ENCODE peak calls at places on chromosomes 7 and 10, in ten cellular contexts. C is endothelial cell; A is NCI-H2227 treated with DMSO at 0.1 percent for 48 hours; X is upper lobe of left lung; H is brain microvascular endothelial cell; Q is globus pallidus; I is nucleus accumbens; Y is WTC11; N is HFF-Myc; W is activated T-helper 1 cell treated with anti-CD3 and anti-CD28 coated beads, Interleukin-12 subunit alpha, Interleukin-12 subunit beta, Interleukin-2, Interleukin-4 antibody, amounts not matched to agents 30 ng/mL and 10 ng/mL and 1 ng/mL, durations not matched to agents 14 hours and 24 hours and 36 hours. D is an unnamed sample.

GRCh38 chr10:74927701-74928100 is 101.3 kb downstream of the KAT6B start:
- DNase-seq in Y (no peak), N (no peak), A (no peak), Q (no peak), I (no peak), W (no peak), H (no peak), C (no peak), X (no peak), D (no peak)

GRCh38 chr7:16026253-16027020 is 340.0 kb upstream of the MEOX2 start:
- DNase-seq in N (no peak), X (no peak), H (peak; percentile 64), A (no peak), Y (no peak), W (no peak), I (no peak), C (no peak), Q (no peak), D (no peak)

GRCh38 chr10:50063100-50063499 is 4.7 kb upstream of the WASHC2A start:
- DNase-seq in W (no peak), C (peak; percentile 60), A (no peak), Q (no peak), Y (peak; percentile 13), H (no peak), X (no peak), I (no peak), N (no peak), D (no peak)

GRCh38 chr10:132331956-132332749 is at the start of gene LRRC27:
- DNase-seq in A (peak; percentile 94), X (peak; percentile 100), Q (peak; percentile 95), N (peak; percentile 83), I (peak; percentile 98), C (peak; percentile 100), Y (peak; percentile 98), H (peak; percentile 94), W (peak; percentile 100), D (peak; percentile 90)

GRCh38 chr7:143936087-143937009 is 1.3 kb downstream of the OR2F2 start:
- DNase-seq in I (no peak), W (no peak), A (no peak), H (peak; percentile 92), Q (no peak), N (peak; percentile 5), C (no peak), Y (no peak), X (no peak), D (no peak)

GRCh38 chr7:98211221-98211675 is at the start of gene BHLHA15:
- DNase-seq in A (peak; percentile 4), I (no peak), W (no peak), Y (peak; percentile 63), N (no peak), C (peak; percentile 41), X (peak; percentile 93), Q (no peak), H (no peak), D (no peak)

GRCh38 chr7:80135306-80136104 is 874 bp downstream of the GNAI1 start:
- DNase-seq in W (no peak), Q (peak; percentile 49), N (no peak), A (peak; percentile 42), X (peak; percentile 91), H (no peak), I (peak; percentile 52), Y (no peak), C (no peak), D (no peak)

GRCh38 chr10:121904888-121905287 is 22.9 kb downstream of the ATE1 start:
- DNase-seq in X (no peak), W (no peak), A (no peak), I (no peak), H (no peak), C (no peak), Q (no peak), N (no peak), Y (no peak), D (no peak)

GRCh38 chr10:77386833-77387232 is 250.8 kb downstream of the KCNMA1 start:
- DNase-seq in C (no peak), Y (no peak), X (no peak), I (peak; percentile 15), A (no peak), H (peak; percentile 74), W (no peak), Q (no peak), N (no peak), D (no peak)

GRCh38 chr10:118042336-118042735 is 4.4 kb downstream of the RAB11FIP2 start:
- DNase-seq in Q (no peak), A (no peak), W (no peak), C (no peak), I (no peak), Y (no peak), H (no peak), N (no peak), X (no peak), D (no peak)

GRCh38 chr10:92573091-92573797 is 649 bp downstream of the IDE start:
- DNase-seq in Q (no peak), N (no peak), Y (no peak), W (peak; percentile 24), H (no peak), C (peak; percentile 41), A (peak; percentile 3), X (no peak), I (peak; percentile 35), D (no peak)

GRCh38 chr10:5448333-5449048 is 36.1 kb downstream of the NET1 start:
- DNase-seq in X (no peak), A (no peak), N (no peak), W (no peak), C (no peak), Q (no peak), I (no peak), H (no peak), Y (no peak), D (no peak)

GRCh38 chr7:107338080-107338479 is 131.8 kb upstream of the GPR22 start:
- DNase-seq in X (no peak), H (no peak), Y (no peak), C (no peak), I (no peak), N (no peak), Q (no peak), A (no peak), W (no peak), D (no peak)

GRCh38 chr7:137755438-137755837 is 91.3 kb downstream of the DGKI start:
- DNase-seq in I (no peak), Q (no peak), Y (no peak), N (no peak), A (no peak), C (no peak), H (no peak), X (no peak), W (no peak), D (no peak)

GRCh38 chr10:7311256-7312178 is 99.3 kb downstream of the SFMBT2 start:
- DNase-seq in W (no peak), H (no peak), X (no peak), I (no peak), A (no peak), C (no peak), N (no peak), Q (no peak), Y (no peak), D (no peak)

GRCh38 chr7:18472161-18472483 is 23.4 kb upstream of the HDAC9 start:
- DNase-seq in I (no peak), N (no peak), W (no peak), H (no peak), C (no peak), Q (no peak), A (no peak), X (no peak), Y (no peak), D (no peak)

GRCh38 chr10:119206603-119207366 is 586 bp upstream of the GRK5 start:
- DNase-seq in C (peak; percentile 89), Y (peak; percentile 62), N (no peak), X (peak; percentile 95), I (peak; percentile 72), A (no peak), W (peak; percentile 62), H (no peak), Q (peak; percentile 70), D (no peak)

GRCh38 chr10:69574571-69574978 is 1.4 kb upstream of the NEUROG3 start:
- DNase-seq in Q (no peak), X (no peak), H (no peak), C (no peak), W (no peak), I (no peak), N (no peak), Y (peak; percentile 55), A (no peak), D (no peak)

GRCh38 chr10:46224414-46224682 is 62.4 kb upstream of the ANTXRL start:
- DNase-seq in H (no peak), I (no peak), W (no peak), Q (no peak), C (no peak), Y (no peak), N (no peak), X (no peak), A (no peak), D (no peak)